ENCODE peak calls at places on chromosomes 11 and 22, in ten cellular contexts. N is BE2C, E is HFF-Myc, X is AG09309, M is cardiac muscle cell, R is adrenal gland, S is breast epithelium, Z is coronary artery, P is IMR-90, Q is cardiac fibroblast. I is an unnamed sample.

GRCh38 chr11:119320593-119321524 is 3.9 kb upstream of the MCAM start:
- DNase-seq in M (peak; percentile 65), E (no peak), X (no peak), S (peak; percentile 74), R (peak; percentile 62), P (peak; percentile 65), N (no peak), Q (peak; percentile 66), Z (peak; percentile 85), I (peak; percentile 36)

GRCh38 chr11:581342-581741 is 5.1 kb downstream of the PHRF1 start:
- DNase-seq in Q (no peak), S (no peak), M (no peak), N (no peak), E (no peak), Z (no peak), P (no peak), X (no peak), R (no peak), I (no peak)

GRCh38 chr11:1907955-1908354 is 11.5 kb upstream of the TNNT3 start:
- DNase-seq in E (no peak), R (no peak), Q (peak; percentile 39), N (no peak), Z (no peak), X (no peak), M (no peak), P (no peak), S (no peak), I (no peak)

GRCh38 chr11:104523611-104524010 is 359.7 kb upstream of the PDGFD start:
- DNase-seq in X (no peak), Z (no peak), R (no peak), S (no peak), E (no peak), N (no peak), M (no peak), P (no peak), Q (no peak), I (no peak)

GRCh38 chr22:20645954-20646353 is 128.0 kb upstream of the SERPIND1 start:
- DNase-seq in N (no peak), R (peak; percentile 5), X (no peak), P (no peak), E (no peak), Z (no peak), S (no peak), Q (no peak), M (no peak), I (no peak)

GRCh38 chr22:39467390-39467901 is 10.6 kb downstream of the MGAT3 start:
- DNase-seq in R (no peak), X (no peak), Q (no peak), M (no peak), Z (no peak), N (no peak), P (no peak), E (no peak), S (no peak), I (no peak)

GRCh38 chr11:101553891-101554292 is 29.9 kb downstream of the TRPC6 start:
- DNase-seq in P (peak; percentile 92), E (no peak), S (no peak), M (no peak), N (no peak), Z (no peak), R (no peak), X (no peak), Q (no peak), I (peak; percentile 20)

GRCh38 chr11:106468531-106468930 is 391.1 kb downstream of the AASDHPPT start:
- DNase-seq in Z (no peak), X (no peak), M (no peak), R (no peak), E (no peak), Q (no peak), N (no peak), S (no peak), P (no peak), I (no peak)

GRCh38 chr11:11985954-11986949 is 22.2 kb downstream of the DKK3 start:
- DNase-seq in X (no peak), S (no peak), Q (no peak), P (no peak), M (no peak), R (peak; percentile 42), N (no peak), Z (peak; percentile 65), E (no peak), I (no peak)

GRCh38 chr11:129236850-129237249 is 44.7 kb upstream of the ARHGAP32 start:
- DNase-seq in X (no peak), M (no peak), Q (no peak), S (no peak), P (no peak), Z (no peak), R (no peak), E (no peak), N (no peak), I (no peak)

GRCh38 chr11:30535818-30536217 is 50.3 kb downstream of the MPPED2 start:
- DNase-seq in E (no peak), Z (no peak), S (no peak), M (no peak), P (no peak), X (no peak), Q (no peak), N (no peak), R (no peak), I (no peak)

GRCh38 chr22:43862074-43862881 is at the start of gene SULT4A1:
- DNase-seq in S (no peak), P (peak; percentile 54), R (peak; percentile 69), E (no peak), Z (no peak), X (no peak), N (peak; percentile 51), M (peak; percentile 52), Q (peak; percentile 46), I (no peak)
- H3K4me3 ChIP-seq in S (peak within 1 kb of the TSS; percentile 64), P (peak within 1 kb of the TSS; percentile 50), R (no peak within 1 kb of the TSS), E (peak within 1 kb of the TSS; percentile 3), Z (peak within 1 kb of the TSS; percentile 54), X (no peak within 1 kb of the TSS), N (peak within 1 kb of the TSS; percentile 60), M (peak within 1 kb of the TSS; percentile 50), Q (peak within 1 kb of the TSS; percentile 41), I (peak within 1 kb of the TSS; percentile 43)

DNA sequence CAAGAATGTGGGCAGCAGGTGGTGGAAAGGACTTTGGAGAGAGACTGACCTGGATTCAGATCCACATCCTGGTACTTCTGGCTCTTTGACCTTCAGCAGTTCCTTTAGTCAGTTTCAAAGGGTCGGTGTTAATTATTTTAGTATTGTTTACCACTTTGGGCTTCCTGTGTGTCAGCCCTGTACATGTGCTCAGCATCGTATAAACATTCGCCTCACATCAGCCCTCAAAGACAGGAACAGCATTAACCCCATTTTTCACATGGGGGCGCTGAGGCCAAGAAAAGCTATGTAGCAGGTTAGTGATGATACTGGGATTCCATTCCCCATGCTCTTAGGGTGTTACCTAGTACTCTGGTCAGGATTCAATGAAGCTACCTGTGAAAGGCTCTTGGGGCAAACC is 72.1 kb upstream of the YWHAH start:
- DNase-seq in X (no peak), R (peak; percentile 57), S (no peak), P (no peak), N (peak; percentile 26), Q (peak; percentile 29), E (no peak), M (no peak), Z (no peak), I (no peak)
- TF ChIP-seq CTCF in X (no peak), R (no peak), S (no peak), P (no peak), N (peak; percentile 59), Q (no peak), E (no peak), M (peak; percentile 39), Z (no peak), I (peak; percentile 9)

DNA sequence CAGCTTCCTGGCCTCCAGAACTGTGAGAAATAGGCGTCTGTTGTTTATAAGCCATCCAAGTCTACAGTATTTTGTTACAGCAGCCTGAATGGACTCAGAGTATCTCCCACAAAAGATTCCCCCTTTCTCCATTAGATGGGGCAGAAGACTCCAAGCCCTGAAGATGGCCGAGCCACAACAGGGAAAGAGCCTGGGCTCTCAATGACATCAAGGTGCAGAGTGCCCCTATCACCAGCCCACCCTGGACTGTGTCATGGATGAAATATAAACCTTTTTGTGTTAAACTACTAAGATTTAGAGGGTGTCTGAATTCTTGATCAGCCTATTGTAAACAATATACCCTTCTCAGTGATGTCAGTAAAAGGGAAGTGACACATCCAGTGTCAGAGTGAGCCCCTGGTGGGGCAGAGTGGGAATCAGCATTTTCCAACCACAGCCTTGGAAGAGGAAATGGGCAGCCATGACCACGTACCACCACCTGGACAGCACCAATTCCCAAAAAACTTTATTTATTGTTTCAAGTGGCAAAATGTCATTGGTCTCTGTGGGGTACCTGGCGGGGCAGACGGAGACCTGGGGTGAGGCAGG is 25.5 kb downstream of the TNKS1BP1 start:
- DNase-seq in Q (no peak), P (no peak), S (no peak), N (no peak), Z (no peak), R (no peak), E (no peak), M (no peak), X (no peak), I (no peak)
- H3K4me3 ChIP-seq in Q (no peak overlapping the region), P (no peak overlapping the region), S (no peak overlapping the region), N (no peak overlapping the region), Z (no peak overlapping the region), R (no peak overlapping the region), E (no peak overlapping the region), M (no peak overlapping the region), X (no peak overlapping the region), I (no peak overlapping the region)

GRCh38 chr11:3880724-3881123 is 25.3 kb downstream of the STIM1 start:
- DNase-seq in S (no peak), Q (no peak), P (peak; percentile 58), E (no peak), M (no peak), Z (no peak), X (no peak), R (no peak), N (peak; percentile 11), I (peak; percentile 15)

GRCh38 chr11:3879216-3879966 is 23.9 kb downstream of the STIM1 start:
- DNase-seq in X (no peak), N (no peak), R (no peak), S (no peak), Z (no peak), P (no peak), E (no peak), M (no peak), Q (no peak), I (no peak)

GRCh38 chr11:3878036-3878584 is 22.6 kb downstream of the STIM1 start:
- DNase-seq in Z (no peak), Q (no peak), P (no peak), E (no peak), X (no peak), M (no peak), N (no peak), R (no peak), S (no peak), I (no peak)

GRCh38 chr11:3877252-3878035 is 22.0 kb downstream of the STIM1 start:
- DNase-seq in P (no peak), R (no peak), S (no peak), M (no peak), Q (no peak), X (no peak), Z (no peak), E (no peak), N (no peak), I (no peak)

DNA sequence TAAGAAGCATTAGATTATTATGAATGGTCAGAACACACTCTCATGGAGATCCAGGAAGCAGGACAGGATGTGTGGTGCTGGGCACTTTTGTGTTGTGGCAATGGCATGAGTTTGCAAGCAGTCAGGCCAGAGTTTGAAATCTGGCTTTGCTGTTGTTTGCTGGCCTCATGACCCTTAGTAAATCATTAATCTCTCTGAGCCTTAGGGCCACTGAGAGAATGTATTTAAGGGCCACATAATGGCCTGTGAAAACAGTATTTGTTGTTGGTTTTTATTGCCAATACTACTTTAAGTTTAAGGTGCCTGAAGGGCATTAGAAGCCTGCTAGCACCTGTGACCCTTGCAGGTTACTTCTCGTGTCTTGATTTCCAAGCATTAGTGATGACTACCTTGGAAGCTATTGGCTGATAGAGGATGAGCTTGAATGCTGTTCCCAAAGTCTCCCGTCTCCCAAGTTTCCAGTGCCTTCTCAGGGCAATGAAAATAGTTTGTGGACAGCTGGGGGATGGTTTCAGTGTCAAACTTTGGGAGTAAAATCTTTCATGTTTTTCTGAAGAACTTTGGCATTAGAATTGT is 24.6 kb downstream of the STIM1 start:
- DNase-seq in S (no peak), M (no peak), X (no peak), E (no peak), P (no peak), N (no peak), R (no peak), Q (no peak), Z (no peak), I (no peak)
- TF ChIP-seq CTCF in S (no peak), M (no peak), X (no peak), E (no peak), P (no peak), N (no peak), R (no peak), Q (no peak), Z (no peak), I (no peak)